ENCODE peak calls at places on chromosome 11, in eight cellular contexts. One of them, this sample, is unnamed.

GRCh38 chr11:62536301-62536957 is 10.2 kb downstream of the AHNAK start:
- DNase-seq in activated CD4-positive, alpha-beta T cell treated with anti-CD3 and anti-CD28 coated beads for 1 hour: no peak
- DNase-seq in ACHN: no peak
- DNase-seq in HL-60: no peak
- DNase-seq in COR-L47: no peak
- DNase-seq in activated CD8-positive, alpha-beta memory T cell treated with anti-CD3 and anti-CD28 coated beads, Interleukin-2, amount 50 U/mL, for 4 hours: no peak
- DNase-seq in T-helper 9 cell: no peak
- DNase-seq in Panc1: no peak
- DNase-seq in this sample: no peak

GRCh38 chr11:121523581-121524232 is 70.9 kb upstream of the SORL1-AS1 start:
- DNase-seq in activated CD4-positive, alpha-beta T cell treated with anti-CD3 and anti-CD28 coated beads for 1 hour: no peak
- DNase-seq in ACHN: no peak
- DNase-seq in HL-60: no peak
- DNase-seq in COR-L47: no peak
- DNase-seq in activated CD8-positive, alpha-beta memory T cell treated with anti-CD3 and anti-CD28 coated beads, Interleukin-2, amount 50 U/mL, for 4 hours: no peak
- DNase-seq in T-helper 9 cell: no peak
- DNase-seq in Panc1: no peak
- DNase-seq in this sample: no peak

GRCh38 chr11:110362916-110363574 is 66.6 kb upstream of the RDX start:
- DNase-seq in activated CD4-positive, alpha-beta T cell treated with anti-CD3 and anti-CD28 coated beads for 1 hour: no peak
- DNase-seq in ACHN: no peak
- DNase-seq in HL-60: no peak
- DNase-seq in COR-L47: peak; percentile 68
- DNase-seq in activated CD8-positive, alpha-beta memory T cell treated with anti-CD3 and anti-CD28 coated beads, Interleukin-2, amount 50 U/mL, for 4 hours: no peak
- DNase-seq in T-helper 9 cell: no peak
- DNase-seq in Panc1: no peak
- DNase-seq in this sample: peak; percentile 96

GRCh38 chr11:71120346-71120963 is 131.9 kb downstream of the SHANK2 start:
- DNase-seq in activated CD4-positive, alpha-beta T cell treated with anti-CD3 and anti-CD28 coated beads for 1 hour: no peak
- DNase-seq in ACHN: peak; percentile 19
- DNase-seq in HL-60: no peak
- DNase-seq in COR-L47: peak; percentile 65
- DNase-seq in activated CD8-positive, alpha-beta memory T cell treated with anti-CD3 and anti-CD28 coated beads, Interleukin-2, amount 50 U/mL, for 4 hours: no peak
- DNase-seq in T-helper 9 cell: no peak
- DNase-seq in Panc1: no peak
- DNase-seq in this sample: no peak

GRCh38 chr11:73221451-73221850 is 3.4 kb downstream of the P2RY2 start:
- DNase-seq in activated CD4-positive, alpha-beta T cell treated with anti-CD3 and anti-CD28 coated beads for 1 hour: no peak
- DNase-seq in ACHN: no peak
- DNase-seq in HL-60: no peak
- DNase-seq in COR-L47: no peak
- DNase-seq in activated CD8-positive, alpha-beta memory T cell treated with anti-CD3 and anti-CD28 coated beads, Interleukin-2, amount 50 U/mL, for 4 hours: no peak
- DNase-seq in T-helper 9 cell: no peak
- DNase-seq in Panc1: no peak
- DNase-seq in this sample: no peak

GRCh38 chr11:1706634-1707400 is 9.8 kb downstream of the KRTAP5-6 start:
- DNase-seq in activated CD4-positive, alpha-beta T cell treated with anti-CD3 and anti-CD28 coated beads for 1 hour: no peak
- DNase-seq in ACHN: peak; percentile 29
- DNase-seq in HL-60: peak; percentile 33
- DNase-seq in COR-L47: no peak
- DNase-seq in activated CD8-positive, alpha-beta memory T cell treated with anti-CD3 and anti-CD28 coated beads, Interleukin-2, amount 50 U/mL, for 4 hours: no peak
- DNase-seq in T-helper 9 cell: no peak
- DNase-seq in Panc1: no peak
- DNase-seq in this sample: no peak

GRCh38 chr11:85756401-85757200 is 54.3 kb downstream of the SYTL2 start:
- DNase-seq in activated CD4-positive, alpha-beta T cell treated with anti-CD3 and anti-CD28 coated beads for 1 hour: no peak
- DNase-seq in ACHN: no peak
- DNase-seq in HL-60: no peak
- DNase-seq in COR-L47: no peak
- DNase-seq in activated CD8-positive, alpha-beta memory T cell treated with anti-CD3 and anti-CD28 coated beads, Interleukin-2, amount 50 U/mL, for 4 hours: peak; percentile 51
- DNase-seq in T-helper 9 cell: peak; percentile 20
- DNase-seq in Panc1: no peak
- DNase-seq in this sample: no peak

GRCh38 chr11:134043821-134044420 is 25.0 kb upstream of the JAM3 start:
- DNase-seq in activated CD4-positive, alpha-beta T cell treated with anti-CD3 and anti-CD28 coated beads for 1 hour: no peak
- DNase-seq in ACHN: no peak
- DNase-seq in HL-60: no peak
- DNase-seq in COR-L47: no peak
- DNase-seq in activated CD8-positive, alpha-beta memory T cell treated with anti-CD3 and anti-CD28 coated beads, Interleukin-2, amount 50 U/mL, for 4 hours: no peak
- DNase-seq in T-helper 9 cell: no peak
- DNase-seq in Panc1: no peak
- DNase-seq in this sample: no peak

GRCh38 chr11:62881579-62882427 is 1.1 kb downstream of the SLC3A2 start:
- DNase-seq in activated CD4-positive, alpha-beta T cell treated with anti-CD3 and anti-CD28 coated beads for 1 hour: peak; percentile 93
- DNase-seq in ACHN: peak; percentile 94
- DNase-seq in HL-60: peak; percentile 91
- DNase-seq in COR-L47: peak; percentile 91
- DNase-seq in activated CD8-positive, alpha-beta memory T cell treated with anti-CD3 and anti-CD28 coated beads, Interleukin-2, amount 50 U/mL, for 4 hours: peak; percentile 97
- DNase-seq in T-helper 9 cell: peak; percentile 91
- DNase-seq in Panc1: peak; percentile 81
- DNase-seq in this sample: no peak

GRCh38 chr11:22192642-22193347 is at the start of gene ANO5:
- DNase-seq in activated CD4-positive, alpha-beta T cell treated with anti-CD3 and anti-CD28 coated beads for 1 hour: no peak
- DNase-seq in ACHN: peak; percentile 68
- DNase-seq in HL-60: peak; percentile 5
- DNase-seq in COR-L47: peak; percentile 41
- DNase-seq in activated CD8-positive, alpha-beta memory T cell treated with anti-CD3 and anti-CD28 coated beads, Interleukin-2, amount 50 U/mL, for 4 hours: no peak
- DNase-seq in T-helper 9 cell: no peak
- DNase-seq in Panc1: no peak
- DNase-seq in this sample: no peak

GRCh38 chr11:47408598-47409439 is 429 bp downstream of the SLC39A13 start:
- DNase-seq in activated CD4-positive, alpha-beta T cell treated with anti-CD3 and anti-CD28 coated beads for 1 hour: no peak
- DNase-seq in ACHN: peak; percentile 85
- DNase-seq in HL-60: no peak
- DNase-seq in COR-L47: no peak
- DNase-seq in activated CD8-positive, alpha-beta memory T cell treated with anti-CD3 and anti-CD28 coated beads, Interleukin-2, amount 50 U/mL, for 4 hours: no peak
- DNase-seq in T-helper 9 cell: no peak
- DNase-seq in Panc1: no peak
- DNase-seq in this sample: peak; percentile 89

This sample was measured in dermis microvascular lymphatic vessel endothelial cell.